ENCODE peak calls at places on chromosomes 12 and 14, in six cellular contexts. One of them, this sample, is unnamed.

GRCh38 chr12:13404631-13405473 is 208.3 kb downstream of the EMP1 start:
- DNase-seq in activated CD8-positive, alpha-beta memory T cell treated with anti-CD3 and anti-CD28 coated beads for 24 hours: no peak
- DNase-seq in OCI-LY7: no peak
- DNase-seq in M059J: no peak
- DNase-seq in fibroblast of pulmonary artery: no peak
- DNase-seq in activated naive CD4-positive, alpha-beta T cell treated with anti-CD3 and anti-CD28 coated beads, Interleukin-2, amount 10 ng/mL, durations not matched to agents 7 days and 5 days: no peak
- DNase-seq in this sample: no peak

GRCh38 chr14:76977793-76978730 is 50.4 kb downstream of the IRF2BPL start:
- DNase-seq in activated CD8-positive, alpha-beta memory T cell treated with anti-CD3 and anti-CD28 coated beads for 24 hours: peak; percentile 89
- DNase-seq in OCI-LY7: no peak
- DNase-seq in M059J: no peak
- DNase-seq in fibroblast of pulmonary artery: peak; percentile 88
- DNase-seq in activated naive CD4-positive, alpha-beta T cell treated with anti-CD3 and anti-CD28 coated beads, Interleukin-2, amount 10 ng/mL, durations not matched to agents 7 days and 5 days: peak; percentile 83
- DNase-seq in this sample: no peak

GRCh38 chr14:47040490-47040889 is 388.9 kb upstream of the RPL10L start:
- DNase-seq in activated CD8-positive, alpha-beta memory T cell treated with anti-CD3 and anti-CD28 coated beads for 24 hours: no peak
- DNase-seq in OCI-LY7: no peak
- DNase-seq in M059J: peak; percentile 1
- DNase-seq in fibroblast of pulmonary artery: no peak
- DNase-seq in activated naive CD4-positive, alpha-beta T cell treated with anti-CD3 and anti-CD28 coated beads, Interleukin-2, amount 10 ng/mL, durations not matched to agents 7 days and 5 days: no peak
- DNase-seq in this sample: no peak

GRCh38 chr12:131917139-131917710 is 11.9 kb upstream of the PUS1 start:
- DNase-seq in activated CD8-positive, alpha-beta memory T cell treated with anti-CD3 and anti-CD28 coated beads for 24 hours: no peak
- DNase-seq in OCI-LY7: no peak
- DNase-seq in M059J: no peak
- DNase-seq in fibroblast of pulmonary artery: no peak
- DNase-seq in activated naive CD4-positive, alpha-beta T cell treated with anti-CD3 and anti-CD28 coated beads, Interleukin-2, amount 10 ng/mL, durations not matched to agents 7 days and 5 days: peak; percentile 38
- DNase-seq in this sample: no peak

GRCh38 chr12:4918950-4919660 is 9.4 kb downstream of the KCNA1 start:
- DNase-seq in activated CD8-positive, alpha-beta memory T cell treated with anti-CD3 and anti-CD28 coated beads for 24 hours: no peak
- DNase-seq in OCI-LY7: no peak
- DNase-seq in M059J: peak; percentile 26
- DNase-seq in fibroblast of pulmonary artery: no peak
- DNase-seq in activated naive CD4-positive, alpha-beta T cell treated with anti-CD3 and anti-CD28 coated beads, Interleukin-2, amount 10 ng/mL, durations not matched to agents 7 days and 5 days: no peak
- DNase-seq in this sample: no peak

GRCh38 chr12:31832740-31833540 is 104.1 kb upstream of the AMN1 start:
- DNase-seq in activated CD8-positive, alpha-beta memory T cell treated with anti-CD3 and anti-CD28 coated beads for 24 hours: peak; percentile 63
- DNase-seq in OCI-LY7: peak; percentile 52
- DNase-seq in M059J: no peak
- DNase-seq in fibroblast of pulmonary artery: no peak
- DNase-seq in activated naive CD4-positive, alpha-beta T cell treated with anti-CD3 and anti-CD28 coated beads, Interleukin-2, amount 10 ng/mL, durations not matched to agents 7 days and 5 days: peak; percentile 49
- DNase-seq in this sample: peak; percentile 54

GRCh38 chr14:59328410-59328809 is 136.8 kb downstream of the GPR135 start:
- DNase-seq in activated CD8-positive, alpha-beta memory T cell treated with anti-CD3 and anti-CD28 coated beads for 24 hours: no peak
- DNase-seq in OCI-LY7: no peak
- DNase-seq in M059J: peak; percentile 44
- DNase-seq in fibroblast of pulmonary artery: no peak
- DNase-seq in activated naive CD4-positive, alpha-beta T cell treated with anti-CD3 and anti-CD28 coated beads, Interleukin-2, amount 10 ng/mL, durations not matched to agents 7 days and 5 days: no peak
- DNase-seq in this sample: no peak

GRCh38 chr14:35254736-35255135 is 37.4 kb upstream of the PSMA6 start:
- DNase-seq in activated CD8-positive, alpha-beta memory T cell treated with anti-CD3 and anti-CD28 coated beads for 24 hours: no peak
- DNase-seq in OCI-LY7: no peak
- DNase-seq in M059J: no peak
- DNase-seq in fibroblast of pulmonary artery: no peak
- DNase-seq in activated naive CD4-positive, alpha-beta T cell treated with anti-CD3 and anti-CD28 coated beads, Interleukin-2, amount 10 ng/mL, durations not matched to agents 7 days and 5 days: no peak
- DNase-seq in this sample: no peak

GRCh38 chr12:127503221-127503620 is 763.7 kb upstream of the TMEM132C start:
- DNase-seq in activated CD8-positive, alpha-beta memory T cell treated with anti-CD3 and anti-CD28 coated beads for 24 hours: no peak
- DNase-seq in OCI-LY7: no peak
- DNase-seq in M059J: no peak
- DNase-seq in fibroblast of pulmonary artery: no peak
- DNase-seq in activated naive CD4-positive, alpha-beta T cell treated with anti-CD3 and anti-CD28 coated beads, Interleukin-2, amount 10 ng/mL, durations not matched to agents 7 days and 5 days: no peak
- DNase-seq in this sample: no peak

GRCh38 chr12:124740691-124741137 is 123.0 kb downstream of the SCARB1 start:
- DNase-seq in activated CD8-positive, alpha-beta memory T cell treated with anti-CD3 and anti-CD28 coated beads for 24 hours: no peak
- DNase-seq in OCI-LY7: no peak
- DNase-seq in M059J: peak; percentile 81
- DNase-seq in fibroblast of pulmonary artery: peak; percentile 60
- DNase-seq in activated naive CD4-positive, alpha-beta T cell treated with anti-CD3 and anti-CD28 coated beads, Interleukin-2, amount 10 ng/mL, durations not matched to agents 7 days and 5 days: no peak
- DNase-seq in this sample: peak; percentile 44

GRCh38 chr14:105046891-105047282 is 18.3 kb downstream of the GPR132 start:
- DNase-seq in activated CD8-positive, alpha-beta memory T cell treated with anti-CD3 and anti-CD28 coated beads for 24 hours: no peak
- DNase-seq in OCI-LY7: no peak
- DNase-seq in M059J: no peak
- DNase-seq in fibroblast of pulmonary artery: no peak
- DNase-seq in activated naive CD4-positive, alpha-beta T cell treated with anti-CD3 and anti-CD28 coated beads, Interleukin-2, amount 10 ng/mL, durations not matched to agents 7 days and 5 days: no peak
- DNase-seq in this sample: no peak

GRCh38 chr12:80580254-80580653 is 127.2 kb upstream of the MYF6 start:
- DNase-seq in activated CD8-positive, alpha-beta memory T cell treated with anti-CD3 and anti-CD28 coated beads for 24 hours: no peak
- DNase-seq in OCI-LY7: no peak
- DNase-seq in M059J: peak; percentile 93
- DNase-seq in fibroblast of pulmonary artery: peak; percentile 76
- DNase-seq in activated naive CD4-positive, alpha-beta T cell treated with anti-CD3 and anti-CD28 coated beads, Interleukin-2, amount 10 ng/mL, durations not matched to agents 7 days and 5 days: no peak
- DNase-seq in this sample: no peak

GRCh38 chr14:52412426-52412825 is 98.3 kb downstream of the PTGER2 start:
- DNase-seq in activated CD8-positive, alpha-beta memory T cell treated with anti-CD3 and anti-CD28 coated beads for 24 hours: no peak
- DNase-seq in OCI-LY7: no peak
- DNase-seq in M059J: no peak
- DNase-seq in fibroblast of pulmonary artery: no peak
- DNase-seq in activated naive CD4-positive, alpha-beta T cell treated with anti-CD3 and anti-CD28 coated beads, Interleukin-2, amount 10 ng/mL, durations not matched to agents 7 days and 5 days: no peak
- DNase-seq in this sample: no peak

GRCh38 chr12:98053202-98053601 is 462.2 kb upstream of the TMPO start:
- DNase-seq in activated CD8-positive, alpha-beta memory T cell treated with anti-CD3 and anti-CD28 coated beads for 24 hours: no peak
- DNase-seq in OCI-LY7: no peak
- DNase-seq in M059J: no peak
- DNase-seq in fibroblast of pulmonary artery: no peak
- DNase-seq in activated naive CD4-positive, alpha-beta T cell treated with anti-CD3 and anti-CD28 coated beads, Interleukin-2, amount 10 ng/mL, durations not matched to agents 7 days and 5 days: no peak
- DNase-seq in this sample: no peak

GRCh38 chr14:90700928-90701776 is 115.1 kb downstream of the TTC7B start:
- DNase-seq in activated CD8-positive, alpha-beta memory T cell treated with anti-CD3 and anti-CD28 coated beads for 24 hours: no peak
- DNase-seq in OCI-LY7: no peak
- DNase-seq in M059J: no peak
- DNase-seq in fibroblast of pulmonary artery: peak; percentile 18
- DNase-seq in activated naive CD4-positive, alpha-beta T cell treated with anti-CD3 and anti-CD28 coated beads, Interleukin-2, amount 10 ng/mL, durations not matched to agents 7 days and 5 days: no peak
- DNase-seq in this sample: no peak

GRCh38 chr14:37594916-37595808 is at the start of the genes FOXA1 and TTC6:
- DNase-seq in activated CD8-positive, alpha-beta memory T cell treated with anti-CD3 and anti-CD28 coated beads for 24 hours: no peak
- DNase-seq in OCI-LY7: no peak
- DNase-seq in M059J: no peak
- DNase-seq in fibroblast of pulmonary artery: no peak
- DNase-seq in activated naive CD4-positive, alpha-beta T cell treated with anti-CD3 and anti-CD28 coated beads, Interleukin-2, amount 10 ng/mL, durations not matched to agents 7 days and 5 days: no peak
- DNase-seq in this sample: no peak

GRCh38 chr12:113322353-113322752 is 12.6 kb downstream of the SLC8B1 start:
- DNase-seq in activated CD8-positive, alpha-beta memory T cell treated with anti-CD3 and anti-CD28 coated beads for 24 hours: no peak
- DNase-seq in OCI-LY7: no peak
- DNase-seq in M059J: peak; percentile 73
- DNase-seq in fibroblast of pulmonary artery: peak; percentile 68
- DNase-seq in activated naive CD4-positive, alpha-beta T cell treated with anti-CD3 and anti-CD28 coated beads, Interleukin-2, amount 10 ng/mL, durations not matched to agents 7 days and 5 days: no peak
- DNase-seq in this sample: no peak

GRCh38 chr12:11891350-11892064 is 179.2 kb upstream of the BCL2L14 start:
- DNase-seq in activated CD8-positive, alpha-beta memory T cell treated with anti-CD3 and anti-CD28 coated beads for 24 hours: no peak
- DNase-seq in OCI-LY7: peak; percentile 74
- DNase-seq in M059J: no peak
- DNase-seq in fibroblast of pulmonary artery: no peak
- DNase-seq in activated naive CD4-positive, alpha-beta T cell treated with anti-CD3 and anti-CD28 coated beads, Interleukin-2, amount 10 ng/mL, durations not matched to agents 7 days and 5 days: no peak
- DNase-seq in this sample: no peak

GRCh38 chr12:118175823-118176447 is 40.0 kb downstream of the PEBP1 start:
- DNase-seq in activated CD8-positive, alpha-beta memory T cell treated with anti-CD3 and anti-CD28 coated beads for 24 hours: no peak
- DNase-seq in OCI-LY7: peak; percentile 7
- DNase-seq in M059J: no peak
- DNase-seq in fibroblast of pulmonary artery: no peak
- DNase-seq in activated naive CD4-positive, alpha-beta T cell treated with anti-CD3 and anti-CD28 coated beads, Interleukin-2, amount 10 ng/mL, durations not matched to agents 7 days and 5 days: no peak
- DNase-seq in this sample: no peak

GRCh38 chr14:103334644-103335603 is 887 bp downstream of the EIF5 start:
- DNase-seq in activated CD8-positive, alpha-beta memory T cell treated with anti-CD3 and anti-CD28 coated beads for 24 hours: peak; percentile 90
- DNase-seq in OCI-LY7: peak; percentile 77
- DNase-seq in M059J: peak; percentile 62
- DNase-seq in fibroblast of pulmonary artery: peak; percentile 66
- DNase-seq in activated naive CD4-positive, alpha-beta T cell treated with anti-CD3 and anti-CD28 coated beads, Interleukin-2, amount 10 ng/mL, durations not matched to agents 7 days and 5 days: peak; percentile 71
- DNase-seq in this sample: peak; percentile 73

GRCh38 chr14:103704708-103705107 is 10.5 kb downstream of the XRCC3 start:
- DNase-seq in activated CD8-positive, alpha-beta memory T cell treated with anti-CD3 and anti-CD28 coated beads for 24 hours: no peak
- DNase-seq in OCI-LY7: no peak
- DNase-seq in M059J: no peak
- DNase-seq in fibroblast of pulmonary artery: no peak
- DNase-seq in activated naive CD4-positive, alpha-beta T cell treated with anti-CD3 and anti-CD28 coated beads, Interleukin-2, amount 10 ng/mL, durations not matched to agents 7 days and 5 days: no peak
- DNase-seq in this sample: no peak

GRCh38 chr12:103423061-103423473 is 72.7 kb downstream of the C12orf42 start:
- DNase-seq in activated CD8-positive, alpha-beta memory T cell treated with anti-CD3 and anti-CD28 coated beads for 24 hours: no peak
- DNase-seq in OCI-LY7: no peak
- DNase-seq in M059J: no peak
- DNase-seq in fibroblast of pulmonary artery: no peak
- DNase-seq in activated naive CD4-positive, alpha-beta T cell treated with anti-CD3 and anti-CD28 coated beads, Interleukin-2, amount 10 ng/mL, durations not matched to agents 7 days and 5 days: no peak
- DNase-seq in this sample: no peak

GRCh38 chr12:45518516-45519235 is 210.8 kb upstream of the ARID2 start:
- DNase-seq in activated CD8-positive, alpha-beta memory T cell treated with anti-CD3 and anti-CD28 coated beads for 24 hours: peak; percentile 76
- DNase-seq in OCI-LY7: no peak
- DNase-seq in M059J: no peak
- DNase-seq in fibroblast of pulmonary artery: no peak
- DNase-seq in activated naive CD4-positive, alpha-beta T cell treated with anti-CD3 and anti-CD28 coated beads, Interleukin-2, amount 10 ng/mL, durations not matched to agents 7 days and 5 days: peak; percentile 54
- DNase-seq in this sample: no peak

GRCh38 chr12:76080017-76080728 is 4.3 kb downstream of the NAP1L1 start:
- DNase-seq in activated CD8-positive, alpha-beta memory T cell treated with anti-CD3 and anti-CD28 coated beads for 24 hours: no peak
- DNase-seq in OCI-LY7: no peak
- DNase-seq in M059J: peak; percentile 76
- DNase-seq in fibroblast of pulmonary artery: no peak
- DNase-seq in activated naive CD4-positive, alpha-beta T cell treated with anti-CD3 and anti-CD28 coated beads, Interleukin-2, amount 10 ng/mL, durations not matched to agents 7 days and 5 days: no peak
- DNase-seq in this sample: no peak

GRCh38 chr12:12986775-12987332 is 13.2 kb downstream of the HEBP1 start:
- DNase-seq in activated CD8-positive, alpha-beta memory T cell treated with anti-CD3 and anti-CD28 coated beads for 24 hours: no peak
- DNase-seq in OCI-LY7: no peak
- DNase-seq in M059J: no peak
- DNase-seq in fibroblast of pulmonary artery: no peak
- DNase-seq in activated naive CD4-positive, alpha-beta T cell treated with anti-CD3 and anti-CD28 coated beads, Interleukin-2, amount 10 ng/mL, durations not matched to agents 7 days and 5 days: no peak
- DNase-seq in this sample: no peak

GRCh38 chr14:69170848-69171247 is 17.9 kb upstream of the DCAF5 start:
- DNase-seq in activated CD8-positive, alpha-beta memory T cell treated with anti-CD3 and anti-CD28 coated beads for 24 hours: no peak
- DNase-seq in OCI-LY7: no peak
- DNase-seq in M059J: peak; percentile 52
- DNase-seq in fibroblast of pulmonary artery: no peak
- DNase-seq in activated naive CD4-positive, alpha-beta T cell treated with anti-CD3 and anti-CD28 coated beads, Interleukin-2, amount 10 ng/mL, durations not matched to agents 7 days and 5 days: no peak
- DNase-seq in this sample: no peak

GRCh38 chr14:104594310-104595046 is 10.1 kb downstream of the TMEM179 start:
- DNase-seq in activated CD8-positive, alpha-beta memory T cell treated with anti-CD3 and anti-CD28 coated beads for 24 hours: no peak
- DNase-seq in OCI-LY7: no peak
- DNase-seq in M059J: no peak
- DNase-seq in fibroblast of pulmonary artery: no peak
- DNase-seq in activated naive CD4-positive, alpha-beta T cell treated with anti-CD3 and anti-CD28 coated beads, Interleukin-2, amount 10 ng/mL, durations not matched to agents 7 days and 5 days: no peak
- DNase-seq in this sample: no peak

GRCh38 chr12:100927825-100928224 is 133.2 kb downstream of the ANO4 start:
- DNase-seq in activated CD8-positive, alpha-beta memory T cell treated with anti-CD3 and anti-CD28 coated beads for 24 hours: no peak
- DNase-seq in OCI-LY7: no peak
- DNase-seq in M059J: peak; percentile 76
- DNase-seq in fibroblast of pulmonary artery: peak; percentile 21
- DNase-seq in activated naive CD4-positive, alpha-beta T cell treated with anti-CD3 and anti-CD28 coated beads, Interleukin-2, amount 10 ng/mL, durations not matched to agents 7 days and 5 days: no peak
- DNase-seq in this sample: no peak

GRCh38 chr12:131775124-131775903 is 52.9 kb upstream of the MMP17 start:
- DNase-seq in activated CD8-positive, alpha-beta memory T cell treated with anti-CD3 and anti-CD28 coated beads for 24 hours: no peak
- DNase-seq in OCI-LY7: no peak
- DNase-seq in M059J: no peak
- DNase-seq in fibroblast of pulmonary artery: no peak
- DNase-seq in activated naive CD4-positive, alpha-beta T cell treated with anti-CD3 and anti-CD28 coated beads, Interleukin-2, amount 10 ng/mL, durations not matched to agents 7 days and 5 days: no peak
- DNase-seq in this sample: no peak

GRCh38 chr14:78836777-78837176 is 666.6 kb downstream of the NRXN3 start:
- DNase-seq in activated CD8-positive, alpha-beta memory T cell treated with anti-CD3 and anti-CD28 coated beads for 24 hours: no peak
- DNase-seq in OCI-LY7: peak; percentile 39
- DNase-seq in M059J: peak; percentile 41
- DNase-seq in fibroblast of pulmonary artery: peak; percentile 60
- DNase-seq in activated naive CD4-positive, alpha-beta T cell treated with anti-CD3 and anti-CD28 coated beads, Interleukin-2, amount 10 ng/mL, durations not matched to agents 7 days and 5 days: peak; percentile 28
- DNase-seq in this sample: peak; percentile 46

GRCh38 chr14:33052899-33053400 is 114.3 kb downstream of the NPAS3 start:
- DNase-seq in activated CD8-positive, alpha-beta memory T cell treated with anti-CD3 and anti-CD28 coated beads for 24 hours: no peak
- DNase-seq in OCI-LY7: no peak
- DNase-seq in M059J: no peak
- DNase-seq in fibroblast of pulmonary artery: no peak
- DNase-seq in activated naive CD4-positive, alpha-beta T cell treated with anti-CD3 and anti-CD28 coated beads, Interleukin-2, amount 10 ng/mL, durations not matched to agents 7 days and 5 days: no peak
- DNase-seq in this sample: no peak

GRCh38 chr12:2794736-2795289 is at the start of gene FKBP4:
- DNase-seq in activated CD8-positive, alpha-beta memory T cell treated with anti-CD3 and anti-CD28 coated beads for 24 hours: peak; percentile 93
- DNase-seq in OCI-LY7: peak; percentile 89
- DNase-seq in M059J: peak; percentile 79
- DNase-seq in fibroblast of pulmonary artery: peak; percentile 80
- DNase-seq in activated naive CD4-positive, alpha-beta T cell treated with anti-CD3 and anti-CD28 coated beads, Interleukin-2, amount 10 ng/mL, durations not matched to agents 7 days and 5 days: peak; percentile 93
- DNase-seq in this sample: peak; percentile 85

GRCh38 chr12:40820794-40821484 is 128.7 kb downstream of the CNTN1 start:
- DNase-seq in activated CD8-positive, alpha-beta memory T cell treated with anti-CD3 and anti-CD28 coated beads for 24 hours: no peak
- DNase-seq in OCI-LY7: no peak
- DNase-seq in M059J: no peak
- DNase-seq in fibroblast of pulmonary artery: no peak
- DNase-seq in activated naive CD4-positive, alpha-beta T cell treated with anti-CD3 and anti-CD28 coated beads, Interleukin-2, amount 10 ng/mL, durations not matched to agents 7 days and 5 days: no peak
- DNase-seq in this sample: no peak

GRCh38 chr12:2453076-2453806 is 341.5 kb upstream of the FKBP4 start:
- DNase-seq in activated CD8-positive, alpha-beta memory T cell treated with anti-CD3 and anti-CD28 coated beads for 24 hours: no peak
- DNase-seq in OCI-LY7: no peak
- DNase-seq in M059J: no peak
- DNase-seq in fibroblast of pulmonary artery: no peak
- DNase-seq in activated naive CD4-positive, alpha-beta T cell treated with anti-CD3 and anti-CD28 coated beads, Interleukin-2, amount 10 ng/mL, durations not matched to agents 7 days and 5 days: no peak
- DNase-seq in this sample: no peak

GRCh38 chr12:7009512-7009911 is 8.8 kb downstream of the LPCAT3 start:
- DNase-seq in activated CD8-positive, alpha-beta memory T cell treated with anti-CD3 and anti-CD28 coated beads for 24 hours: no peak
- DNase-seq in OCI-LY7: no peak
- DNase-seq in M059J: no peak
- DNase-seq in fibroblast of pulmonary artery: no peak
- DNase-seq in activated naive CD4-positive, alpha-beta T cell treated with anti-CD3 and anti-CD28 coated beads, Interleukin-2, amount 10 ng/mL, durations not matched to agents 7 days and 5 days: no peak
- DNase-seq in this sample: no peak

This sample was measured in DND-41.